ENCODE peak calls at places on chromosomes 5 and 9, in ten cellular contexts. P is kidney epithelial cell, O is ovary, H is lower lobe of right lung, Y is lower leg skin, R is cardiac fibroblast, Q is endothelial cell, W is spleen, N is glutamatergic neuron, I is omental fat pad. D is an unnamed sample.
A peak's percentile ranks its signal among the peaks of the same experiment; 100 is the strongest.

GRCh38 chr5:96031811-96032261 is 70.2 kb upstream of the ELL2 start:
- DNase-seq in W (no peak), Q (no peak), N (no peak), Y (no peak), P (no peak), H (no peak), O (no peak), R (peak; percentile 88), I (no peak), D (no peak)

GRCh38 chr5:180201051-180201987 is 7.7 kb downstream of the RASGEF1C start:
- DNase-seq in Q (peak; percentile 66), P (no peak), Y (no peak), I (no peak), H (no peak), R (peak; percentile 47), N (peak; percentile 63), O (no peak), W (peak; percentile 54), D (no peak)

GRCh38 chr9:77534376-77535057 is 113.6 kb downstream of the GNA14 start:
- DNase-seq in H (no peak), P (no peak), N (no peak), O (no peak), W (no peak), I (no peak), R (peak; percentile 18), Q (peak; percentile 5), Y (no peak), D (no peak)

GRCh38 chr9:36566813-36567217 is 5.9 kb upstream of the MELK start:
- DNase-seq in I (no peak), P (no peak), R (peak; percentile 31), N (no peak), W (peak; percentile 35), Y (peak; percentile 48), H (no peak), O (no peak), Q (no peak), D (no peak)

GRCh38 chr9:34374905-34375552 is 1.7 kb downstream of the MYORG start:
- DNase-seq in O (no peak), R (no peak), Y (no peak), N (no peak), Q (no peak), I (no peak), P (no peak), W (no peak), H (no peak), D (no peak)

GRCh38 chr9:36603006-36603405 is 30.3 kb downstream of the MELK start:
- DNase-seq in Y (no peak), R (peak; percentile 65), N (no peak), H (no peak), I (no peak), W (no peak), O (no peak), Q (no peak), P (no peak), D (no peak)

GRCh38 chr5:40436535-40437237 is 243.0 kb upstream of the PTGER4 start:
- DNase-seq in H (no peak), N (no peak), O (no peak), I (no peak), P (no peak), W (no peak), Y (no peak), Q (no peak), R (no peak), D (no peak)

GRCh38 chr9:98260635-98261034 is 5.2 kb upstream of the TBC1D2 start:
- DNase-seq in N (no peak), Y (no peak), O (no peak), H (no peak), Q (no peak), I (no peak), R (no peak), P (no peak), W (no peak), D (no peak)

GRCh38 chr5:177498013-177498847 is 826 bp upstream of the PDLIM7 start:
- DNase-seq in O (peak; percentile 78), Q (peak; percentile 68), H (no peak), N (peak; percentile 60), P (no peak), W (peak; percentile 92), R (no peak), I (no peak), Y (no peak), D (no peak)

GRCh38 chr9:10366171-10366779 is 246.5 kb downstream of the PTPRD start:
- DNase-seq in R (peak; percentile 49), O (no peak), Y (no peak), W (no peak), N (no peak), P (no peak), H (no peak), Q (peak; percentile 39), I (no peak), D (no peak)

GRCh38 chr5:34585601-34586104 is 70.5 kb upstream of the RAI14 start:
- DNase-seq in H (no peak), Q (no peak), Y (no peak), I (no peak), P (peak; percentile 53), O (no peak), W (no peak), N (no peak), R (peak; percentile 97), D (no peak)

GRCh38 chr9:109253637-109254284 is 67.1 kb downstream of the EPB41L4B start:
- DNase-seq in N (no peak), P (peak; percentile 50), R (peak; percentile 88), Q (no peak), W (no peak), I (no peak), H (no peak), O (peak; percentile 43), Y (no peak), D (no peak)

GRCh38 chr9:135440620-135441019 is 39.0 kb upstream of the PPP1R26 start:
- DNase-seq in I (no peak), W (no peak), Q (no peak), O (no peak), N (no peak), R (no peak), Y (no peak), H (no peak), P (no peak), D (no peak)
- TF ChIP-seq CTCF in I (no peak), W (no peak), Q (no peak), O (no peak), N (no peak), R (no peak), Y (no peak), H (peak; percentile 33), P (peak; percentile 53), D (no peak)

GRCh38 chr5:143700994-143701393 is 111.0 kb upstream of the HMHB1 start:
- DNase-seq in W (no peak), Y (no peak), P (no peak), R (no peak), H (no peak), O (no peak), Q (no peak), I (no peak), N (no peak), D (no peak)
- TF ChIP-seq CTCF in W (no peak), Y (no peak), P (no peak), R (peak; percentile 14), H (no peak), O (no peak), Q (no peak), I (no peak), N (no peak), D (no peak)

GRCh38 chr9:12698293-12698692 is 5.1 kb downstream of the TYRP1 start:
- DNase-seq in Q (no peak), W (no peak), R (peak; percentile 52), I (no peak), Y (no peak), O (no peak), N (no peak), P (no peak), H (no peak), D (no peak)

GRCh38 chr9:12698986-12699385 is 5.8 kb downstream of the TYRP1 start:
- DNase-seq in W (no peak), Q (no peak), P (no peak), O (no peak), R (no peak), N (no peak), I (no peak), Y (no peak), H (no peak), D (no peak)

GRCh38 chr9:12697719-12698118 is 4.5 kb downstream of the TYRP1 start:
- DNase-seq in Y (no peak), I (no peak), N (no peak), R (no peak), H (no peak), O (no peak), W (no peak), P (no peak), Q (no peak), D (no peak)

GRCh38 chr9:12696931-12697622 is 3.9 kb downstream of the TYRP1 start:
- DNase-seq in W (no peak), I (no peak), Q (no peak), N (no peak), Y (no peak), R (no peak), P (no peak), H (no peak), O (no peak), D (no peak)

DNA sequence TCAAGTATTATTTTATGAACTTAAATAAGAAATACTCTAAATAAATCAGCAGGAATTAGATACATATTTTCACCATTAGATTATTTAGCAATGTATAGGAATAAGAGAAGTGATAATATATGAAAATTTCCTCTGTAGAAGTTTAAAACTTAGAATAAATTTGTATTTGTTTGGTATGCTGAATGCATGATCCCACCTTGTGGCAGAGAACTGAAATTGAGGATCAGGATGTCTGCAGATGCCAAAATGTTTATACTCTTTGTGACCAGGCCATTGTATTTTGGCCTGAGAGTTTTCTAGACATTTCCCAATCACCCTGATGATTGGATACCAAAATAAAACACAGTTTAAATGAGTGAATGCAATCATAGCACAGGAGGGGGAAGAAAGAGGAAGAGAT is 6.3 kb downstream of the TYRP1 start:
- DNase-seq in N (no peak), P (no peak), H (no peak), R (peak; percentile 69), I (no peak), Q (no peak), Y (no peak), O (no peak), W (no peak), D (no peak)
- TF ChIP-seq CTCF in N (peak; percentile 50), P (peak; percentile 47), H (no peak), R (peak; percentile 52), I (no peak), Q (peak; percentile 56), Y (no peak), O (no peak), W (no peak), D (peak; percentile 45)

DNA sequence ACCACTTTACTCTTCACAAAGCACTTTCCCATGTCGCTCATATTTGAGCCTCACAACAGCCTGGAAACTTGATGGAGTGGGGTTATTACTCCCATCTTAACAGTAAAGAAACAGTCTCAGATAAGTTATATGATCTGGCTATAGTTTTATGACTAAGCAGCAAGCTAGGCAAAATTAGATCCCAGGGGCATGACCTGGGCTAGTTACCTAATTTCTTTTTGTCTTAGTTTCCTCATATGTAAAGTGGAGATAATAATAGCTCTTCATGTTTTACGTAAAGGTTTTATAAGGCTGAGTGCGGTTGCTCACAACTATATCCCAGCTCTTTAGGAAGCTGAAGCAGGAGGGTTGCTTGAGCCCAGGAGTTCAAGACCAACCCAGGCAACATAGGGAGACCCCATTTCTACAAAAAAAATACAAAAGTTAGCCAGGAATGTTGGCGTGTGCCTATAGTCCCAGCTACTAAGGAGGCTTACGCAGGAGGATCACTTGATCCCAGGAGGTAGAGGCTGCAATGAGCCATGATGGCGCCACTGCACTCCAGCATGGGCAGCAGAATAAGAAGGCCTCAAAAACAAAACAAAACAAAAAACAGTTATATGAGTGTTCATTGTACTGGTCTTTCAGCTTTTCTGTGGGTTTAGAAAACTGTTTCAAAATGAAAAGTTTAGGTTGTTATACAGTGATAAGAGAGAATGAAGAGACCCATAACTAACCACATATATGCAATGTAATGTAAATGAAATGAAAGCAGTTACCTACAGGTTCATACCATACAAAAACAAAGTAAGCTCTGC is 6.5 kb upstream of the PLIN2 start:
- DNase-seq in I (no peak), R (no peak), H (no peak), Y (no peak), W (no peak), Q (no peak), N (no peak), O (no peak), P (no peak), D (no peak)
- TF ChIP-seq CTCF in I (no peak), R (no peak), H (no peak), Y (no peak), W (no peak), Q (no peak), N (no peak), O (no peak), P (no peak), D (no peak)